ENCODE peak calls at places on chromosomes 12 and 14, in eight cellular contexts. P is HuH-7; S is pons; V is activated CD4-positive, CD25-positive, alpha-beta regulatory T cell; Y is lower leg skin; H is thoracic aorta; O is stimulated activated CD4-positive, alpha-beta T cell treated with anti-CD3 and anti-CD28 coated beads, Interleukin-4, amount 100 ng/mL, for 1 hour; R is T-helper 9 cell. U is an unnamed sample.

GRCh38 chr12:49776858-49777257 is 35.5 kb downstream of the TMBIM6 start:
- DNase-seq in P (no peak), S (no peak), V (no peak), Y (no peak), H (no peak), O (no peak), R (no peak), U (no peak)

GRCh38 chr14:78278464-78278863 is 108.3 kb downstream of the NRXN3 start:
- DNase-seq in P (no peak), S (no peak), V (no peak), Y (no peak), H (no peak), O (no peak), R (no peak), U (no peak)

GRCh38 chr14:49957089-49957852 is 64.4 kb downstream of the ARF6 start:
- DNase-seq in P (no peak), S (no peak), V (no peak), Y (peak), H (no peak), O (no peak), R (no peak), U (no peak)

GRCh38 chr12:115869604-115870003 is 407.9 kb downstream of the MED13L start:
- DNase-seq in P (no peak), S (no peak), V (no peak), Y (no peak), H (no peak), O (no peak), R (no peak), U (no peak)

GRCh38 chr12:94761559-94761958 is 111.2 kb upstream of the TMCC3 start:
- DNase-seq in P (no peak), S (no peak), V (no peak), Y (no peak), H (no peak), O (no peak), R (no peak), U (peak)

GRCh38 chr12:89390802-89391673 is 38.7 kb upstream of the DUSP6 start:
- DNase-seq in P (no peak), S (no peak), V (no peak), Y (no peak), H (no peak), O (no peak), R (no peak), U (peak)

GRCh38 chr12:57372233-57372632 is 58.6 kb downstream of the R3HDM2 start:
- DNase-seq in P (no peak), S (peak), V (no peak), Y (no peak), H (no peak), O (no peak), R (no peak), U (peak)

GRCh38 chr14:68216072-68216471 is 396.5 kb downstream of the RAD51B start:
- DNase-seq in P (no peak), S (no peak), V (no peak), Y (no peak), H (no peak), O (no peak), R (no peak), U (no peak)

GRCh38 chr14:90632451-90632850 is 183.8 kb downstream of the TTC7B start:
- DNase-seq in P (no peak), S (no peak), V (no peak), Y (no peak), H (no peak), O (no peak), R (no peak), U (no peak)

GRCh38 chr12:120231316-120232011 is 30.6 kb upstream of the RPLP0 start:
- DNase-seq in P (no peak), S (no peak), V (peak), Y (no peak), H (peak), O (peak), R (peak), U (peak)

GRCh38 chr12:70467908-70468733 is 102.0 kb downstream of the KCNMB4 start:
- DNase-seq in P (no peak), S (no peak), V (no peak), Y (no peak), H (no peak), O (no peak), R (no peak), U (no peak)

GRCh38 chr14:62886461-62886860 is 158.8 kb downstream of the KCNH5 start:
- DNase-seq in P (no peak), S (no peak), V (no peak), Y (no peak), H (no peak), O (no peak), R (no peak), U (no peak)

GRCh38 chr14:72480465-72481243 is 413.2 kb downstream of the DPF3 start:
- DNase-seq in P (no peak), S (no peak), V (no peak), Y (peak), H (no peak), O (no peak), R (no peak), U (no peak)

GRCh38 chr12:111160350-111161142 is 208.3 kb downstream of the PHETA1 start:
- DNase-seq in P (no peak), S (no peak), V (no peak), Y (no peak), H (no peak), O (no peak), R (no peak), U (no peak)

GRCh38 chr14:68458840-68459469 is 333.9 kb downstream of the ZFP36L1 start:
- DNase-seq in P (peak), S (peak), V (no peak), Y (no peak), H (no peak), O (no peak), R (no peak), U (peak)

GRCh38 chr14:103710771-103711392 is 4.4 kb downstream of the XRCC3 start:
- DNase-seq in P (no peak), S (no peak), V (no peak), Y (no peak), H (no peak), O (no peak), R (no peak), U (no peak)

GRCh38 chr12:4252595-4252994 is 21.0 kb upstream of the CCND2 start:
- DNase-seq in P (no peak), S (no peak), V (no peak), Y (no peak), H (no peak), O (no peak), R (no peak), U (no peak)

GRCh38 chr14:104230119-104230885 is 91.9 kb downstream of the KIF26A start:
- DNase-seq in P (no peak), S (no peak), V (no peak), Y (no peak), H (no peak), O (no peak), R (no peak), U (no peak)

GRCh38 chr12:109458771-109459208 is 18.3 kb downstream of the KCTD10 start:
- DNase-seq in P (no peak), S (peak), V (no peak), Y (no peak), H (no peak), O (no peak), R (no peak), U (no peak)

GRCh38 chr12:5432011-5432400 is at the start of gene NTF3:
- DNase-seq in P (peak), S (no peak), V (no peak), Y (peak), H (no peak), O (no peak), R (no peak), U (no peak)

GRCh38 chr14:38838979-38839323 is 264.1 kb downstream of the SEC23A start:
- DNase-seq in P (no peak), S (no peak), V (no peak), Y (no peak), H (no peak), O (no peak), R (no peak), U (no peak)

GRCh38 chr14:22653012-22653621 is 9.0 kb upstream of the OR6J1 start:
- DNase-seq in P (peak), S (peak), V (no peak), Y (no peak), H (no peak), O (peak), R (peak), U (no peak)

GRCh38 chr12:65886996-65887395 is 62.7 kb downstream of the HMGA2 start:
- DNase-seq in P (no peak), S (no peak), V (no peak), Y (no peak), H (no peak), O (no peak), R (no peak), U (no peak)

GRCh38 chr12:45989857-45990467 is 412 bp downstream of the SCAF11 start:
- DNase-seq in P (peak), S (no peak), V (peak), Y (peak), H (peak), O (peak), R (peak), U (no peak)

GRCh38 chr12:115771065-115771464 is 506.4 kb downstream of the MED13L start:
- DNase-seq in P (no peak), S (no peak), V (no peak), Y (no peak), H (no peak), O (no peak), R (no peak), U (no peak)

GRCh38 chr12:132207083-132207775 is 63.0 kb downstream of the NOC4L start:
- DNase-seq in P (no peak), S (no peak), V (no peak), Y (no peak), H (no peak), O (no peak), R (no peak), U (no peak)

GRCh38 chr12:44972746-44973421 is 78.0 kb downstream of the DBX2 start:
- DNase-seq in P (peak), S (peak), V (no peak), Y (no peak), H (no peak), O (no peak), R (no peak), U (no peak)

GRCh38 chr12:66956300-66956699 is 277.4 kb upstream of the GRIP1 start:
- DNase-seq in P (no peak), S (no peak), V (no peak), Y (no peak), H (no peak), O (no peak), R (no peak), U (no peak)

GRCh38 chr14:89185919-89186849 is 230.8 kb downstream of the FOXN3 start:
- DNase-seq in P (no peak), S (peak), V (no peak), Y (no peak), H (no peak), O (no peak), R (no peak), U (peak)

GRCh38 chr14:31950760-31951637 is 126.1 kb upstream of the ARHGAP5 start:
- DNase-seq in P (peak), S (no peak), V (no peak), Y (no peak), H (no peak), O (no peak), R (no peak), U (no peak)

U was measured in AG09309.